ENCODE peak calls at places on chromosomes 13 and 19, in seven cellular contexts. One of them, this sample, is unnamed.

GRCh38 chr13:114203536-114203935 is 24.5 kb downstream of the CFAP97D2 start:
- DNase-seq in choroid plexus epithelial cell: no peak
- DNase-seq in endodermal cell: no peak
- DNase-seq in type B pancreatic cell: no peak
- DNase-seq in transverse colon: no peak
- DNase-seq in right atrium auricular region: no peak
- DNase-seq in prostate gland: no peak
- DNase-seq in this sample: no peak

GRCh38 chr13:19622189-19622588 is 11.3 kb upstream of the MPHOSPH8 start:
- DNase-seq in choroid plexus epithelial cell: no peak
- DNase-seq in endodermal cell: no peak
- DNase-seq in type B pancreatic cell: no peak
- DNase-seq in transverse colon: no peak
- DNase-seq in right atrium auricular region: no peak
- DNase-seq in prostate gland: no peak
- DNase-seq in this sample: no peak

GRCh38 chr19:9847087-9847671 is 12.1 kb downstream of the PIN1 start:
- DNase-seq in choroid plexus epithelial cell: peak
- DNase-seq in endodermal cell: peak
- DNase-seq in type B pancreatic cell: no peak
- DNase-seq in transverse colon: peak
- DNase-seq in right atrium auricular region: peak
- DNase-seq in prostate gland: peak
- DNase-seq in this sample: peak

GRCh38 chr19:52191374-52191773 is 1.5 kb downstream of the PPP2R1A start:
- DNase-seq in choroid plexus epithelial cell: no peak
- DNase-seq in endodermal cell: no peak
- DNase-seq in type B pancreatic cell: no peak
- DNase-seq in transverse colon: peak
- DNase-seq in right atrium auricular region: no peak
- DNase-seq in prostate gland: no peak
- DNase-seq in this sample: no peak

GRCh38 chr19:20661150-20661819 is at the start of gene ZNF626:
- DNase-seq in choroid plexus epithelial cell: peak
- DNase-seq in endodermal cell: peak
- DNase-seq in type B pancreatic cell: peak
- DNase-seq in transverse colon: peak
- DNase-seq in right atrium auricular region: peak
- DNase-seq in prostate gland: peak
- DNase-seq in this sample: peak

GRCh38 chr13:60922526-60923231 is 493.0 kb downstream of the PCDH20 start:
- DNase-seq in choroid plexus epithelial cell: no peak
- DNase-seq in endodermal cell: no peak
- DNase-seq in type B pancreatic cell: no peak
- DNase-seq in transverse colon: no peak
- DNase-seq in right atrium auricular region: no peak
- DNase-seq in prostate gland: no peak
- DNase-seq in this sample: no peak

GRCh38 chr19:411723-412355 is 2.9 kb upstream of the C2CD4C start:
- DNase-seq in choroid plexus epithelial cell: no peak
- DNase-seq in endodermal cell: peak
- DNase-seq in type B pancreatic cell: no peak
- DNase-seq in transverse colon: no peak
- DNase-seq in right atrium auricular region: no peak
- DNase-seq in prostate gland: no peak
- DNase-seq in this sample: no peak

GRCh38 chr19:543912-544608 is at the start of gene GZMM:
- DNase-seq in choroid plexus epithelial cell: no peak
- DNase-seq in endodermal cell: peak
- DNase-seq in type B pancreatic cell: no peak
- DNase-seq in transverse colon: peak
- DNase-seq in right atrium auricular region: no peak
- DNase-seq in prostate gland: no peak
- DNase-seq in this sample: no peak

GRCh38 chr13:105665284-105665683 is 870.2 kb downstream of the EFNB2 start:
- DNase-seq in choroid plexus epithelial cell: peak
- DNase-seq in endodermal cell: no peak
- DNase-seq in type B pancreatic cell: no peak
- DNase-seq in transverse colon: no peak
- DNase-seq in right atrium auricular region: no peak
- DNase-seq in prostate gland: no peak
- DNase-seq in this sample: no peak

GRCh38 chr19:40962460-40962961 is 28.6 kb upstream of the CYP2B6 start:
- DNase-seq in choroid plexus epithelial cell: peak
- DNase-seq in endodermal cell: no peak
- DNase-seq in type B pancreatic cell: no peak
- DNase-seq in transverse colon: no peak
- DNase-seq in right atrium auricular region: no peak
- DNase-seq in prostate gland: no peak
- DNase-seq in this sample: no peak

DNA sequence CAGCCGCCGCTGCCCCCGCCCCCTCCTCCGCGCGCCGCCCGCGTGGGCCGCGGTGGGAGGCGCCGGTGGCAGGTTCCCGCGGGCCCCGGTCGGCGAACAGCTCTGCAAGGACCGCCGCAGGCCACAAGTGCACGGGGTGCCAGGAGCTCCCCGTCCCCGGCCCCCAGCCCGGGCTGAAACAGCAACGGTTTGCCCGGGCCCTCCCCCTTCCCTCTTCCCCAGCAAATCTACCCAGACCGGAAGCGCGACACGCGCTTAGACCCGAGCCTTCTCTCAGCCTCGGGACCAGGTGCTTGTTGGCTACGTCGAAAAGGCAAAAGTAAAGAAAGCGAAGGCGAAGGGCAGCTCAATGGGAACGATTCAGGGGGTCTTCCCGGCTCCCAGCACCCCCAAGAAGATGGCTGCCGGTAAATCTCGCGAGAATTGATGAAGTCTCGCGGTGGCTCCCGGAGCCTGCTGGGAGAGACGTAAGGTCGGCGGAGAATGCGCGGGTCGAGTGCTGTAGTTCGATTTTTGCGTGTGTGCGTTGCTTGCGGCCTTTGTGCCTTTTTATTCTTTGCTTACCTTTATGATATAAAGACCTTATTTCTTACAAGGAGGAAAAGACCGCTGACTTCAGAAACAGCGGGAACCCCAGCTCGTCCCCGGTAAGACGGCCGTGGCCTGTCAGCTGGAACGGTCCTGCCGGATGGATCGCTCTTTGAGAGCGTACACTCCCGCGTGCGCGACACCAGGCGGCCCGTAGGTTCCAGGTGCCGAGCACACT is at the start of gene RBM26:
- DNase-seq in choroid plexus epithelial cell: peak
- DNase-seq in endodermal cell: peak
- DNase-seq in type B pancreatic cell: peak
- DNase-seq in transverse colon: peak
- DNase-seq in right atrium auricular region: peak
- DNase-seq in prostate gland: peak
- DNase-seq in this sample: peak
- TF ChIP-seq CTCF in choroid plexus epithelial cell: peak
- TF ChIP-seq CTCF in endodermal cell: peak
- TF ChIP-seq CTCF in type B pancreatic cell: peak
- TF ChIP-seq CTCF in transverse colon: no peak
- TF ChIP-seq CTCF in right atrium auricular region: peak
- TF ChIP-seq CTCF in prostate gland: no peak
- TF ChIP-seq CTCF in this sample: no peak

DNA sequence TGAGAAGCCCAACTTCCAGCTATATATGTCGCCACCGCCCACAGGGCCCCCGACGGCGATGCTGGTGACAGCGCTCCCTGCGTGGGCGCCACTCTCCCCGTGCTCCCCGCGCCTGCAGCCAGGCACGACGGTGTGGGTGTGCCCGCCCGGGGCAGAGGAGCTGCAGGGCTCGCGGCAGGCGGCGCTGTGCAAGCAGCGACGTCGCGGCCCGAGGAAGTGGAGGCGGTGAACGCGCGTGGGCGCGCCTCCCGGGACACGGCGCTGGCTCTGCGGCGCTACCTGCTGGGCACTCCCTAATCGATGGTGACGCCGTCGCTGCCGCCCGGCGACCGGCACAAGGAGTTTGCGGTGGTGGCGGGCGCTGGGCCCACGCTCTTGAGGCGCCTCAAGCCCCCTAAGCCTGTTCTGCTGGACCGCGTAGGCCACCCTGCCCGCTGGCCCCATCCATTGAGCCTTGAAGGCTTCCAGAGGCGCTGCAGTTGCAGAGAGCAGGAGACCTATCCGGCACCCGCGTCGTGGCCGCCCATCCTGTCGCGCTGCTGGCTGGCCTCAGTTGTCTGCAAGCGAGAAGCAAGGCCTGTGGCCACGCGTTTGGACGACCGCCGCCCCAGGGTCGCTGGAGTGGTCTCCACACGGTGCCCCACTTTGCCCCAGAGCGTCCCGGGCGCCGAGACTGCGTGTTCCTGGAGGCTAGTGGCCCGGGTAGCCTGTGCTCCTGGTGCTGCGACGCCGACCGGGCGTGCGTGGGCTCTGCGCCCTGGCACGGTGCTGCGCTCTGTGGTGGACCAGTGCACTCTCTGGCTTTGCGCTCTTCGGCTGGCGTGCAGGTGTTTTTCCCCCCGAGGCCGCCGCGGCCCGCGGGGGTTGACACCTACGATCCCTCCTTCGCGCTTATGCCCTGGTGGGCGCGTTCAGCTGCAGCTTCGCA is 23.1 kb downstream of the LRFN3 start:
- DNase-seq in choroid plexus epithelial cell: no peak
- DNase-seq in endodermal cell: peak
- DNase-seq in type B pancreatic cell: no peak
- DNase-seq in transverse colon: peak
- DNase-seq in right atrium auricular region: no peak
- DNase-seq in prostate gland: no peak
- DNase-seq in this sample: no peak
- TF ChIP-seq CTCF in choroid plexus epithelial cell: peak
- TF ChIP-seq CTCF in endodermal cell: peak
- TF ChIP-seq CTCF in type B pancreatic cell: peak
- TF ChIP-seq CTCF in transverse colon: peak
- TF ChIP-seq CTCF in right atrium auricular region: peak
- TF ChIP-seq CTCF in prostate gland: peak
- TF ChIP-seq CTCF in this sample: peak

DNA sequence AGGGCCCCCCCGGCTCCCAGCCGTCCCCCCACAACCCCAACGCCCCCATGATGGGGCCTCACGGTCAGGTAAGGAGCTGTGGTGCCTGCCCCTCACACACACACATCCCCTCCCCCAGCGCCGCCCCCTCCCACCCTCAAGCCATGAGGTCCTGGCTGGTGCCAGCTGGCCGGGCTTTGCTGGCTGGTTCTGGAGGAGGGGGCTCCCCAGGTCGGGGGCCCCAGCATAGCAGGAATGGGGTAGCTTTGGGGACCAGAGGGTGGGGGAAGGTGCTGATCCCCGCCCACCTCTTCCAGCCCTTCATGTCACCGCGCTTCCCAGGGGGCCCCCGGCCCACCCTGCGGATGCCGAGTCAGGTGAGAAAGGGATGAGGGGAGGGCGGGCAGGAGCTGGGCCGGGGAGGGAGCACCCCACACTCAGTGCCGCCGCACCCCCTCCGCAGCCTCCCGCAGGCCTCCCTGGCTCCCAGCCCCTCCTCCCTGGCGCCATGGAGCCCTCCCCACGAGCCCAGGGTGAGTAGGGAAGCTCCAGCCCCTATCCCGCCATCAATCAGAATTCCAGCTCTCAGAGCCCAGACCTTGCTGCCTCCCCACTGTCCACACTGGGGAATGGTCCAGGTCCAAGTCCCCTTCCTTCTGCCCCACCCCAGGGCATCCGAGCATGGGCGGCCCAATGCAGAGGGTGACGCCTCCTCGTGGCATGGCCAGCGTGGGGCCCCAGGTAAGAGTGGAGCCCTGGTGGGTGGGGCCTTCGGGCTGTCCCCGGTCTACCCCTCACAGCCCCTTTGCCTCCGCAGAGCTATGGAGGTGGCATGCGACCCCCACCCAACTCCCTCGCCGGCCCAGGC is 6.4 kb downstream of the ISYNA1 start:
- DNase-seq in choroid plexus epithelial cell: no peak
- DNase-seq in endodermal cell: no peak
- DNase-seq in type B pancreatic cell: no peak
- DNase-seq in transverse colon: no peak
- DNase-seq in right atrium auricular region: no peak
- DNase-seq in prostate gland: no peak
- DNase-seq in this sample: no peak
- TF ChIP-seq CTCF in choroid plexus epithelial cell: no peak
- TF ChIP-seq CTCF in endodermal cell: no peak
- TF ChIP-seq CTCF in type B pancreatic cell: no peak
- TF ChIP-seq CTCF in transverse colon: no peak
- TF ChIP-seq CTCF in right atrium auricular region: no peak
- TF ChIP-seq CTCF in prostate gland: no peak
- TF ChIP-seq CTCF in this sample: no peak

GRCh38 chr19:13957107-13957506 is 4.8 kb downstream of the DCAF15 start:
- DNase-seq in choroid plexus epithelial cell: no peak
- DNase-seq in endodermal cell: no peak
- DNase-seq in type B pancreatic cell: no peak
- DNase-seq in transverse colon: no peak
- DNase-seq in right atrium auricular region: no peak
- DNase-seq in prostate gland: no peak
- DNase-seq in this sample: no peak
- TF ChIP-seq CTCF in choroid plexus epithelial cell: no peak
- TF ChIP-seq CTCF in endodermal cell: no peak
- TF ChIP-seq CTCF in type B pancreatic cell: no peak
- TF ChIP-seq CTCF in transverse colon: no peak
- TF ChIP-seq CTCF in right atrium auricular region: no peak
- TF ChIP-seq CTCF in prostate gland: no peak
- TF ChIP-seq CTCF in this sample: no peak

GRCh38 chr13:102571075-102571474 is 25.7 kb upstream of the TPP2 start:
- DNase-seq in choroid plexus epithelial cell: no peak
- DNase-seq in endodermal cell: peak
- DNase-seq in type B pancreatic cell: no peak
- DNase-seq in transverse colon: no peak
- DNase-seq in right atrium auricular region: no peak
- DNase-seq in prostate gland: no peak
- DNase-seq in this sample: no peak
- TF ChIP-seq CTCF in choroid plexus epithelial cell: peak
- TF ChIP-seq CTCF in endodermal cell: peak
- TF ChIP-seq CTCF in type B pancreatic cell: peak
- TF ChIP-seq CTCF in transverse colon: no peak
- TF ChIP-seq CTCF in right atrium auricular region: no peak
- TF ChIP-seq CTCF in prostate gland: no peak
- TF ChIP-seq CTCF in this sample: no peak

GRCh38 chr19:45037393-45038169 is 1.3 kb upstream of the CLASRP start:
- DNase-seq in choroid plexus epithelial cell: no peak
- DNase-seq in endodermal cell: no peak
- DNase-seq in type B pancreatic cell: no peak
- DNase-seq in transverse colon: no peak
- DNase-seq in right atrium auricular region: no peak
- DNase-seq in prostate gland: no peak
- DNase-seq in this sample: no peak
- TF ChIP-seq CTCF in choroid plexus epithelial cell: no peak
- TF ChIP-seq CTCF in endodermal cell: no peak
- TF ChIP-seq CTCF in type B pancreatic cell: no peak
- TF ChIP-seq CTCF in transverse colon: no peak
- TF ChIP-seq CTCF in right atrium auricular region: no peak
- TF ChIP-seq CTCF in prostate gland: no peak
- TF ChIP-seq CTCF in this sample: no peak

This sample was measured in osteocyte.